ENCODE peak calls at places on chromosomes 5 and 9, in six cellular contexts. Q, V, U, L, S and G are unnamed samples.

GRCh38 chr5:139116256-139116655 is 81.9 kb downstream of the SIL1 start:
- DNase-seq in Q (no peak), V (no peak), U (no peak), S (no peak), L (no peak), G (no peak)

GRCh38 chr9:105117111-105117682 is 127.3 kb upstream of the SLC44A1 start:
- DNase-seq in U (no peak), S (no peak), V (no peak), Q (no peak), L (no peak), G (no peak)

GRCh38 chr5:175558801-175559480 is 80.6 kb downstream of the SFXN1 start:
- DNase-seq in Q (no peak), L (no peak), U (no peak), V (no peak), S (no peak), G (no peak)

GRCh38 chr9:72139233-72139632 is 10.0 kb upstream of the GDA start:
- DNase-seq in U (no peak), V (no peak), Q (no peak), S (no peak), L (no peak), G (no peak)

GRCh38 chr9:83935276-83935890 is 14.2 kb upstream of the KIF27 start:
- DNase-seq in U (no peak), S (no peak), V (peak), L (no peak), Q (peak), G (peak)

GRCh38 chr5:146440870-146441495 is 6.2 kb upstream of the TCERG1 start:
- DNase-seq in V (peak), S (no peak), L (no peak), Q (no peak), U (no peak), G (no peak)

GRCh38 chr9:12815895-12816294 is 41.1 kb downstream of the LURAP1L start:
- DNase-seq in U (no peak), L (no peak), V (peak), Q (peak), S (no peak), G (peak)

GRCh38 chr5:53936481-53937352 is 373.7 kb downstream of the ARL15 start:
- DNase-seq in V (peak), L (peak), S (no peak), Q (no peak), U (no peak), G (no peak)

GRCh38 chr5:111703662-111704061 is 53.3 kb downstream of the NREP start:
- DNase-seq in V (no peak), Q (no peak), S (no peak), U (peak), L (no peak), G (no peak)

GRCh38 chr5:135393691-135394090 is 5.3 kb downstream of the MACROH2A1 start:
- DNase-seq in L (no peak), U (no peak), Q (peak), V (peak), S (no peak), G (peak)

GRCh38 chr5:82599692-82600091 is 321.5 kb upstream of the RPS23 start:
- DNase-seq in U (no peak), S (no peak), L (no peak), V (no peak), Q (no peak), G (no peak)

GRCh38 chr5:132664696-132665209 is 6.8 kb downstream of the IL13 start:
- DNase-seq in V (no peak), S (no peak), L (no peak), U (no peak), Q (no peak), G (no peak)

GRCh38 chr9:125932012-125932411 is 184.8 kb downstream of the PBX3 start:
- DNase-seq in L (no peak), U (no peak), Q (peak), S (peak), V (peak), G (peak)